ENCODE peak calls at places on chromosomes 12 and 14, in six cellular contexts. One of them, this sample, is unnamed.

GRCh38 chr12:77342275-77342674 is 276.9 kb upstream of the E2F7 start:
- DNase-seq in psoas muscle: no peak
- DNase-seq in GM23338: no peak
- DNase-seq in cardiac fibroblast: no peak
- DNase-seq in CD8-positive, alpha-beta memory T cell: no peak
- DNase-seq in iPS DF 6.9: no peak
- DNase-seq in this sample: no peak

GRCh38 chr12:104219908-104220404 is 4.4 kb downstream of the TXNRD1 start:
- DNase-seq in psoas muscle: no peak
- DNase-seq in GM23338: no peak
- DNase-seq in cardiac fibroblast: no peak
- DNase-seq in CD8-positive, alpha-beta memory T cell: peak
- DNase-seq in iPS DF 6.9: no peak
- DNase-seq in this sample: peak

GRCh38 chr14:42079911-42080310 is 473.2 kb downstream of the LRFN5 start:
- DNase-seq in psoas muscle: no peak
- DNase-seq in GM23338: no peak
- DNase-seq in cardiac fibroblast: no peak
- DNase-seq in CD8-positive, alpha-beta memory T cell: no peak
- DNase-seq in iPS DF 6.9: no peak
- DNase-seq in this sample: no peak

GRCh38 chr14:96407980-96408570 is 16.1 kb downstream of the AK7 start:
- DNase-seq in psoas muscle: no peak
- DNase-seq in GM23338: no peak
- DNase-seq in cardiac fibroblast: no peak
- DNase-seq in CD8-positive, alpha-beta memory T cell: no peak
- DNase-seq in iPS DF 6.9: no peak
- DNase-seq in this sample: no peak

GRCh38 chr14:32478027-32478426 is 148.9 kb downstream of the AKAP6 start:
- DNase-seq in psoas muscle: no peak
- DNase-seq in GM23338: no peak
- DNase-seq in cardiac fibroblast: no peak
- DNase-seq in CD8-positive, alpha-beta memory T cell: no peak
- DNase-seq in iPS DF 6.9: no peak
- DNase-seq in this sample: no peak

GRCh38 chr14:92863281-92863680 is 59.7 kb upstream of the CHGA start:
- DNase-seq in psoas muscle: no peak
- DNase-seq in GM23338: no peak
- DNase-seq in cardiac fibroblast: no peak
- DNase-seq in CD8-positive, alpha-beta memory T cell: no peak
- DNase-seq in iPS DF 6.9: no peak
- DNase-seq in this sample: no peak

GRCh38 chr14:99246536-99247083 is 25.4 kb downstream of the BCL11B start:
- DNase-seq in psoas muscle: no peak
- DNase-seq in GM23338: peak
- DNase-seq in cardiac fibroblast: no peak
- DNase-seq in CD8-positive, alpha-beta memory T cell: peak
- DNase-seq in iPS DF 6.9: no peak
- DNase-seq in this sample: no peak

GRCh38 chr14:91315844-91316267 is 71.4 kb upstream of the GPR68 start:
- DNase-seq in psoas muscle: no peak
- DNase-seq in GM23338: no peak
- DNase-seq in cardiac fibroblast: no peak
- DNase-seq in CD8-positive, alpha-beta memory T cell: peak
- DNase-seq in iPS DF 6.9: no peak
- DNase-seq in this sample: no peak

GRCh38 chr12:1611775-1612174 is 17.3 kb upstream of the WNT5B start:
- DNase-seq in psoas muscle: no peak
- DNase-seq in GM23338: no peak
- DNase-seq in cardiac fibroblast: peak
- DNase-seq in CD8-positive, alpha-beta memory T cell: no peak
- DNase-seq in iPS DF 6.9: no peak
- DNase-seq in this sample: peak

GRCh38 chr12:78447373-78447772 is 417.2 kb upstream of the SYT1 start:
- DNase-seq in psoas muscle: no peak
- DNase-seq in GM23338: peak
- DNase-seq in cardiac fibroblast: no peak
- DNase-seq in CD8-positive, alpha-beta memory T cell: no peak
- DNase-seq in iPS DF 6.9: no peak
- DNase-seq in this sample: no peak

GRCh38 chr14:35221462-35221861 is 70.7 kb upstream of the PSMA6 start:
- DNase-seq in psoas muscle: no peak
- DNase-seq in GM23338: no peak
- DNase-seq in cardiac fibroblast: no peak
- DNase-seq in CD8-positive, alpha-beta memory T cell: no peak
- DNase-seq in iPS DF 6.9: no peak
- DNase-seq in this sample: no peak

GRCh38 chr14:65159281-65160062 is 57.2 kb upstream of the MAX start:
- DNase-seq in psoas muscle: no peak
- DNase-seq in GM23338: no peak
- DNase-seq in cardiac fibroblast: no peak
- DNase-seq in CD8-positive, alpha-beta memory T cell: no peak
- DNase-seq in iPS DF 6.9: no peak
- DNase-seq in this sample: no peak
- H3K4me3 ChIP-seq in psoas muscle: no peak
- H3K4me3 ChIP-seq in GM23338: no peak
- H3K4me3 ChIP-seq in cardiac fibroblast: no peak
- H3K4me3 ChIP-seq in CD8-positive, alpha-beta memory T cell: no peak
- H3K4me3 ChIP-seq in iPS DF 6.9: no peak
- H3K4me3 ChIP-seq in this sample: no peak

DNA sequence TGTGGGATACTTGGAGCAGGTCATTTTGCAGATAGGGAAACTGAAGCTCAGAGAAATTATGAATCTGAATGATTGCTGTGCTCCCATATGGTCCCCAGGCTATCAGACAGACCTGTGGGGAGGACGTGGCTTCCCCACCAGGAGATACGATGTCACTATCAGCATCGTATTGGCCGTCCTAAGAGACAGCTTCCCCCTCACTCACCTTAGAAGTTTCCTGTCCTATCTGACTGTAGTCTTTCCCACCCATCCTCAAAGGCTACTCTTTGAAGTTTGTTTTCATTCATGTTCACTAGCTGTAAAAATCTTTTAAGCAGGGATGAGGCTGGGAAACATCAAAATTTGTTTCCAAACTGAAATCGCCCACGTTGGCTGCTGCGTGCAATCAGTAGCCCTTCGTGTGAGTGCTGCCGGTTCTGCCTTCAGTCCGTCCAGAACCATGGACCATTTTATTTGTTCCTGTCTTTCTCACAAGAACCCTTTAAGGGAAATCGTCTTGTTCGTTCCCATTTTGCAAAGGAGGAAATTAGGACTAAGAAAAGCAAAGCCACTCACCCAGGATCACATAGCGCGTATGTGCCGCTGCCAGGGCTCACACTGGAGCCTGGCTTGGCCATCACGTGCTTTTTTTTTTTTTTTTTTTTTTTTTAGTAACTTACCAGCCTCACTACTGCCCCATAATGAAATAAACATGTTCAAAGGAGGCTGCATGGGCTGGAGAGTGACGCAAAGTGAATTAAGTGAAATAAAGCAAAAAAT is 1.0 kb upstream of the KDM2B start:
- DNase-seq in psoas muscle: peak
- DNase-seq in GM23338: no peak
- DNase-seq in cardiac fibroblast: peak
- DNase-seq in CD8-positive, alpha-beta memory T cell: no peak
- DNase-seq in iPS DF 6.9: no peak
- DNase-seq in this sample: no peak
- H3K4me3 ChIP-seq in psoas muscle: peak
- H3K4me3 ChIP-seq in GM23338: peak
- H3K4me3 ChIP-seq in cardiac fibroblast: peak
- H3K4me3 ChIP-seq in CD8-positive, alpha-beta memory T cell: peak
- H3K4me3 ChIP-seq in iPS DF 6.9: peak
- H3K4me3 ChIP-seq in this sample: peak

GRCh38 chr12:52651726-52652261 is at the start of gene KRT2:
- DNase-seq in psoas muscle: no peak
- DNase-seq in GM23338: no peak
- DNase-seq in cardiac fibroblast: no peak
- DNase-seq in CD8-positive, alpha-beta memory T cell: no peak
- DNase-seq in iPS DF 6.9: no peak
- DNase-seq in this sample: no peak

GRCh38 chr12:52648012-52648550 is 3.9 kb downstream of the KRT2 start:
- DNase-seq in psoas muscle: no peak
- DNase-seq in GM23338: no peak
- DNase-seq in cardiac fibroblast: no peak
- DNase-seq in CD8-positive, alpha-beta memory T cell: no peak
- DNase-seq in iPS DF 6.9: no peak
- DNase-seq in this sample: no peak

GRCh38 chr12:52647601-52648000 is 4.4 kb downstream of the KRT2 start:
- DNase-seq in psoas muscle: no peak
- DNase-seq in GM23338: no peak
- DNase-seq in cardiac fibroblast: no peak
- DNase-seq in CD8-positive, alpha-beta memory T cell: no peak
- DNase-seq in iPS DF 6.9: no peak
- DNase-seq in this sample: no peak

GRCh38 chr12:52649066-52649465 is 2.9 kb downstream of the KRT2 start:
- DNase-seq in psoas muscle: no peak
- DNase-seq in GM23338: no peak
- DNase-seq in cardiac fibroblast: no peak
- DNase-seq in CD8-positive, alpha-beta memory T cell: no peak
- DNase-seq in iPS DF 6.9: no peak
- DNase-seq in this sample: no peak

DNA sequence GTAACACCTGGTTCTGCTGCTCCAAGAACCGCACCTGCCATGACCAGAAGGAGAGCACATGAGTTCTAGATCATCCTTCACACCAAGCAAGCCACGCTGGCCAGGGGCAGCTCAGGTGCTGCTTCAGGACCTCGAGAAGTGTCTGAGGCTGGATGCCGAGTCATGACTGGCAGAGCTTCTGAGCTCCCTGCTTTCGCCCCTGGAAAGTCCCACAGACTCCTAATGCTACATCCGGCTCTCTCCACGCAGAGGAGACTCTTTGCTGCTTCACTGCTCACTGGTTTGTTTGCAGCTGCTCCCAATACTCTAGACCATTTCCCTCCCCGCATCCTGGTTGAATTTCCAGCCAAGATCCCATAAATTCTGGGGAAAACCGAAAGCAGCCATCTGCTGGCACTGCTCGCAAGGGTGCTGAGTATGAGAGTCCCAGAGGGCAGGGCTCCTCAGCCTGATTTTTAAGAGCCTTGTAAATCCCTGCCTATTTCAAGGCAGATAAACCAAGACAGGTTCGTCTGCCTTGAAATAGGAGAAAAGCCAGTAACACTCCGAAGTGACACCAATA is 1.4 kb downstream of the KRT2 start:
- DNase-seq in psoas muscle: no peak
- DNase-seq in GM23338: no peak
- DNase-seq in cardiac fibroblast: no peak
- DNase-seq in CD8-positive, alpha-beta memory T cell: no peak
- DNase-seq in iPS DF 6.9: no peak
- DNase-seq in this sample: no peak
- H3K4me3 ChIP-seq in psoas muscle: no peak
- H3K4me3 ChIP-seq in GM23338: no peak
- H3K4me3 ChIP-seq in cardiac fibroblast: no peak
- H3K4me3 ChIP-seq in CD8-positive, alpha-beta memory T cell: no peak
- H3K4me3 ChIP-seq in iPS DF 6.9: no peak
- H3K4me3 ChIP-seq in this sample: no peak

DNA sequence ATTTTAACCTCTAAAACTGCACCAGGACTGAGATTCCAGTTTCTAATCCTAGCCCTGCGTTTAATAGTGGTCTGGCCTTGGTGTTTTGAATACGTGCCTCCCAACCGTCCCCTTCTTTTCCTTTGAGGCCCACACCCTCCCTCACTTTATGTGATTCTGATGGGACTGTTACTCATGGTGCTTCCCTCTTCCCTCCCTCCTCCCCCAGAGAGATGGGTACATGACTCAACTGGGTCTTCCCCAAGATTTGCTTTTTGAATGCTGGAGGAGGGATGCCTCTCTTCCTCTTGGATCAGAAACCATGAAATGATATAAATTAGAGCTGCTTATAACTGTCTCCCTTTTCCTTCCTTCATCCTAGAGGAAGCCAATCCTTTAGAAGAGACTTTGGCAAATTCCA is 8.2 kb upstream of the PPP2R5E start:
- DNase-seq in psoas muscle: no peak
- DNase-seq in GM23338: no peak
- DNase-seq in cardiac fibroblast: peak
- DNase-seq in CD8-positive, alpha-beta memory T cell: no peak
- DNase-seq in iPS DF 6.9: no peak
- DNase-seq in this sample: no peak
- H3K4me3 ChIP-seq in psoas muscle: no peak
- H3K4me3 ChIP-seq in GM23338: no peak
- H3K4me3 ChIP-seq in cardiac fibroblast: no peak
- H3K4me3 ChIP-seq in CD8-positive, alpha-beta memory T cell: no peak
- H3K4me3 ChIP-seq in iPS DF 6.9: no peak
- H3K4me3 ChIP-seq in this sample: no peak

GRCh38 chr12:123270380-123271181 is 1.1 kb downstream of the CDK2AP1 start:
- DNase-seq in psoas muscle: peak
- DNase-seq in GM23338: peak
- DNase-seq in cardiac fibroblast: peak
- DNase-seq in CD8-positive, alpha-beta memory T cell: peak
- DNase-seq in iPS DF 6.9: no peak
- DNase-seq in this sample: no peak
- H3K4me3 ChIP-seq in psoas muscle: peak
- H3K4me3 ChIP-seq in GM23338: peak
- H3K4me3 ChIP-seq in cardiac fibroblast: peak
- H3K4me3 ChIP-seq in CD8-positive, alpha-beta memory T cell: peak
- H3K4me3 ChIP-seq in iPS DF 6.9: peak
- H3K4me3 ChIP-seq in this sample: peak

GRCh38 chr12:91523831-91524230 is 341.2 kb upstream of the DCN start:
- DNase-seq in psoas muscle: no peak
- DNase-seq in GM23338: peak
- DNase-seq in cardiac fibroblast: no peak
- DNase-seq in CD8-positive, alpha-beta memory T cell: no peak
- DNase-seq in iPS DF 6.9: peak
- DNase-seq in this sample: no peak
- H3K4me3 ChIP-seq in psoas muscle: no peak
- H3K4me3 ChIP-seq in GM23338: no peak
- H3K4me3 ChIP-seq in cardiac fibroblast: no peak
- H3K4me3 ChIP-seq in CD8-positive, alpha-beta memory T cell: no peak
- H3K4me3 ChIP-seq in iPS DF 6.9: no peak
- H3K4me3 ChIP-seq in this sample: no peak

DNA sequence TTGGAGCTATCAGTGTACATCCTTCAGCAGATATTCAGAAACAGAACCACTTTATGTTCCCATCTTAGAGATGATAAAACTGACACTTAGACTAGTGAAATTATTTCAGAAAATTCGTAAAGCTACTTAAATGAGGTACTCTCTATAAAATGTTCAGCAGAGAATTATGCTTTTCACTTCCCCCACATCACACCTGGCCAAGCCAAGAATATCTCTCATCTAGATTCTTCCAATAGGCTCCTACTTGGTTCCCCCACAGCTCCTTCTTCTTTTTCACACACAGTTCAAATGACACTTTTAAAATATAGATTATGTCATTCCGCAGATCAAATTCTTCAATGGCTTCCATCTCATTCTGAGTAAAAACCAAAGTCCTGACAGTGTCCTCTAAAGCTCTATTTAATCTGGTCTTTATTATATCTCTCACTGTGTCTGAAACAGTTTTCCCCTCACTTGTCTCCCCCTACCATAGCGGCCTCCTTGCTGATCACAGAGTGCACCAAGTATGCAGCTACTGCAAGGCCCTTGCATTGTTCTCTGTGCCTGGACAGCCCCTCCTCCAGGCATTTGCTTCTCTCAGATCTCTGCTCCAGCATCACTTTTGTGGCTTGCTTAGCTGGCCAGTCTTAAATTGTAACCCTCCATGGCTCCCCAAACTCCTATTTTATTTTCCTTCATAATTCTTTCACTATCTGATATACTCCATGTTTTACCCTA is 736.8 kb upstream of the USP15 start:
- DNase-seq in psoas muscle: no peak
- DNase-seq in GM23338: no peak
- DNase-seq in cardiac fibroblast: no peak
- DNase-seq in CD8-positive, alpha-beta memory T cell: no peak
- DNase-seq in iPS DF 6.9: no peak
- DNase-seq in this sample: no peak
- H3K4me3 ChIP-seq in psoas muscle: no peak
- H3K4me3 ChIP-seq in GM23338: no peak
- H3K4me3 ChIP-seq in cardiac fibroblast: no peak
- H3K4me3 ChIP-seq in CD8-positive, alpha-beta memory T cell: no peak
- H3K4me3 ChIP-seq in iPS DF 6.9: no peak
- H3K4me3 ChIP-seq in this sample: no peak

This sample was measured in skeletal muscle cell.